ENCODE peak calls at places on chromosomes 2 and 18, in seven cellular contexts. C is hepatocyte, P is neural crest cell, G is neural progenitor cell, D is GM12864, I is IMR-90, Q is RWPE1. B is an unnamed sample.

GRCh38 chr2:29100564-29100963 is 14.7 kb upstream of the CLIP4 start:
- DNase-seq in C (peak), P (no peak), G (no peak), D (no peak), I (no peak), Q (no peak), B (no peak)

GRCh38 chr2:151120016-151120415 is 141.6 kb downstream of the RBM43 start:
- DNase-seq in C (no peak), P (no peak), G (no peak), D (no peak), I (no peak), Q (no peak), B (no peak)

GRCh38 chr2:191014653-191015020 is 666 bp upstream of the STAT1 start:
- DNase-seq in C (no peak), P (no peak), G (no peak), D (no peak), I (no peak), Q (no peak), B (no peak)

GRCh38 chr2:36366491-36367120 is 11.0 kb downstream of the CRIM1 start:
- DNase-seq in C (no peak), P (no peak), G (no peak), D (no peak), I (no peak), Q (no peak), B (no peak)

GRCh38 chr18:68796936-68797690 is 767 bp upstream of the CCDC102B start:
- DNase-seq in C (no peak), P (no peak), G (no peak), D (no peak), I (peak), Q (peak), B (no peak)

GRCh38 chr2:54704688-54705605 is 18.5 kb upstream of the EML6 start:
- DNase-seq in C (peak), P (no peak), G (peak), D (no peak), I (peak), Q (peak), B (peak)

GRCh38 chr2:237689569-237690131 is 62.3 kb downstream of the LRRFIP1 start:
- DNase-seq in C (no peak), P (no peak), G (no peak), D (no peak), I (no peak), Q (no peak), B (no peak)

GRCh38 chr2:205706769-205707375 is 24.6 kb downstream of the NRP2 start:
- DNase-seq in C (peak), P (no peak), G (no peak), D (peak), I (peak), Q (no peak), B (peak)

GRCh38 chr18:23239350-23239692 is 104.0 kb downstream of the CABLES1 start:
- DNase-seq in C (no peak), P (no peak), G (no peak), D (no peak), I (no peak), Q (no peak), B (no peak)

GRCh38 chr18:23238152-23238531 is 102.9 kb downstream of the CABLES1 start:
- DNase-seq in C (no peak), P (no peak), G (no peak), D (no peak), I (peak), Q (peak), B (no peak)

GRCh38 chr18:23236876-23237468 is 101.7 kb downstream of the CABLES1 start:
- DNase-seq in C (no peak), P (no peak), G (no peak), D (no peak), I (no peak), Q (no peak), B (no peak)

GRCh38 chr18:23238651-23239349 is 103.5 kb downstream of the CABLES1 start:
- DNase-seq in C (no peak), P (no peak), G (no peak), D (no peak), I (peak), Q (no peak), B (no peak)

DNA sequence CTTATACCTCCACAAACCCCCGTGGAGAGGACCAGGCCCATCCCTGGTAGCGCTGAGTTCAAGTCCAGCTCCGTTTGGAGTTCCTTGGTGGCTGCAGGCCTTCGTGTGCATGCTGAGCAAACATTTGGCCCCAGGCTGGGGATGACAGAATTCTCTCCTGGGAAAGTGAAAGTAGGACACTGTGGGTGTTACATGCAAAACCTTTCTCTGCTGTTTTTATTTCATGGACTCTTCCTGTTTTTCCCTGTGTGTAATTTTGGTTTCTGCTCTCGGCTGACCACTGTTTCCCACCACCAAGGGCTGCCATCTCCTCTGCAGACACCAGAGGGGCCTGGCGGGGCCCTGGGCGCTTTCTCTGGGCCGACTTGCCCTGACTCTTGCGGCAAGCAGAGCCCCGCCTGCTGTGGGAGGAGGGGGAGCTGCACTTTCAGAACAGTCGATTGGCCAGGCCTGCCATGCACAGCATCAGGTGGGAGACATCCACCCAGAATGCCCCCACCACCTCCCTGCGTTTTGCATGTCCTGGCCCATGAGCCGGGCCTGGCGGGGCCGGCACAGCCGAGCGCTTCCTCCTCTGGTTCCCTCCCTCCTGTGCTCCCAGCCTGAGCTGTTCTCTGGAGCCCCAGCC is 102.4 kb downstream of the CABLES1 start:
- DNase-seq in C (no peak), P (peak), G (peak), D (peak), I (peak), Q (peak), B (no peak)
- TF ChIP-seq CTCF in C (no peak), P (no peak), G (peak), D (peak), I (peak), Q (peak), B (no peak)

GRCh38 chr18:76451475-76452331 is 43.3 kb downstream of the ZNF516 start:
- DNase-seq in C (no peak), P (peak), G (peak), D (no peak), I (no peak), Q (no peak), B (no peak)
- TF ChIP-seq CTCF in C (no peak), P (no peak), G (no peak), D (no peak), I (no peak), Q (no peak), B (no peak)

DNA sequence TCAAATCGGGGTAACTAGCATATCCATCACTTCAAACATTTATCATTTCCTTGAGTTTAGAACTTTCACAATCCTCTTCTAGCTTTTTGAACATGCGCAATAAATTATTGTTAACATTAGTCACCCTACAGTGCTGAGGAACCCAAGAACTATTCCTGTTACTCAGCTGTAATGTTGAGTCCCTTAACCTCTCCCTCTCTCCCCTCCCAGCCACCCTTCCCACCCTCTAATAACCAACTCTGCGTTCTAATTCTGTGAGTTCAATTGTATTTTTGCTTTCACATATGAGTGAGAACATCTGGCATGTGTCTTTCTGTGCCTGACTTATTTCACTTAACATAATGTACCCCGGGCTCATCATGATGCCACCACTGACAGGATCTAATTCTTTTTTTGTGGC is 78.6 kb upstream of the RANBP2 start:
- DNase-seq in C (no peak), P (no peak), G (no peak), D (no peak), I (peak), Q (peak), B (peak)
- TF ChIP-seq CTCF in C (no peak), P (no peak), G (no peak), D (no peak), I (no peak), Q (no peak), B (no peak)

GRCh38 chr2:240894006-240894405 is 1.9 kb downstream of the MAB21L4 start:
- DNase-seq in C (no peak), P (no peak), G (no peak), D (no peak), I (no peak), Q (no peak), B (no peak)

GRCh38 chr2:240893363-240893828 is 2.6 kb downstream of the MAB21L4 start:
- DNase-seq in C (peak), P (no peak), G (peak), D (no peak), I (peak), Q (peak), B (no peak)

GRCh38 chr2:240891492-240892340 is 4.2 kb downstream of the MAB21L4 start:
- DNase-seq in C (no peak), P (no peak), G (no peak), D (no peak), I (no peak), Q (no peak), B (no peak)

GRCh38 chr2:240892361-240892760 is 3.6 kb downstream of the MAB21L4 start:
- DNase-seq in C (no peak), P (no peak), G (no peak), D (no peak), I (no peak), Q (no peak), B (no peak)

DNA sequence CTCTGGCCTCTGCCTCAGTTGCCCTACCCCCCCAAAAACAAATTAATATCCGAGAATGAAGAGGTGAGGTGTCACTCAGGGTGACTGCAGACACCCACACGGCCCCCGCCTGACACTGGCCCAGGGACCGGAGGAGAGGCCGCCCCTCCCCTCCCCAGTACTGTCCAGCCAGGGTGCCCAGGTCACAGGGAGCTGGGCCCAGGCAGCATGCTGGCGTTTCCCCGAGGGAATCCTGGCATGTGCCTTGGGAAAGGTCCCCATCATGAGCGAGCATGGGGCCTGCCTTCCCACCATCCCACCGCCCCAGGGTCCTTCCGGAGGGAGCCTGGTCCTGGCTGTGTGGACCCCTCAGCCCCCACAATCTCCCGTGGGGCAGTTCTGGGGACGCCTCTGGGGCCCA is 3.0 kb downstream of the MAB21L4 start:
- DNase-seq in C (no peak), P (no peak), G (no peak), D (no peak), I (no peak), Q (no peak), B (no peak)
- TF ChIP-seq CTCF in C (no peak), P (no peak), G (no peak), D (no peak), I (no peak), Q (no peak), B (no peak)

GRCh38 chr2:241066171-241066892 is 35.8 kb downstream of the MTERF4 start:
- DNase-seq in C (no peak), P (no peak), G (no peak), D (no peak), I (no peak), Q (no peak), B (no peak)

GRCh38 chr2:241065355-241065803 is 36.7 kb downstream of the MTERF4 start:
- DNase-seq in C (no peak), P (no peak), G (no peak), D (no peak), I (no peak), Q (no peak), B (no peak)

GRCh38 chr2:241067501-241068135 is 34.5 kb downstream of the MTERF4 start:
- DNase-seq in C (no peak), P (no peak), G (no peak), D (no peak), I (no peak), Q (no peak), B (no peak)

GRCh38 chr2:241068136-241068941 is 33.7 kb downstream of the MTERF4 start:
- DNase-seq in C (no peak), P (no peak), G (no peak), D (no peak), I (no peak), Q (no peak), B (no peak)

GRCh38 chr2:241066893-241067341 is 35.2 kb downstream of the MTERF4 start:
- DNase-seq in C (no peak), P (no peak), G (peak), D (no peak), I (no peak), Q (no peak), B (no peak)
- TF ChIP-seq CTCF in C (no peak), P (no peak), G (peak), D (no peak), I (no peak), Q (no peak), B (no peak)